ENCODE peak calls at places on chromosomes 11 and 22, in eight cellular contexts. S is cardiac muscle cell, J is transverse colon, N is NB4, W is kidney, F is MM.1S, P is endothelial cell of umbilical vein, X is neuronal stem cell. U is an unnamed sample.

GRCh38 chr11:18493310-18493709 is 33.4 kb downstream of the TSG101 start:
- DNase-seq in X (no peak), J (no peak), W (no peak), P (no peak), S (no peak), N (no peak), F (no peak), U (no peak)

GRCh38 chr11:128365044-128365443 is 222.3 kb downstream of the ETS1 start:
- DNase-seq in J (no peak), S (peak; percentile 84), F (peak; percentile 29), P (peak; percentile 55), X (peak; percentile 32), W (no peak), N (peak; percentile 63), U (no peak)

GRCh38 chr11:27370374-27370773 is 7.4 kb upstream of the CCDC34 start:
- DNase-seq in X (no peak), W (no peak), S (no peak), N (no peak), J (no peak), F (no peak), P (no peak), U (no peak)

GRCh38 chr11:75399344-75400109 is at the start of gene RPS3:
- DNase-seq in F (peak; percentile 91), X (peak; percentile 89), W (peak; percentile 96), P (peak; percentile 95), J (peak; percentile 94), N (peak; percentile 96), S (peak; percentile 94), U (peak; percentile 93)

GRCh38 chr11:78331711-78332110 is 85.9 kb downstream of the GAB2 start:
- DNase-seq in X (no peak), F (no peak), N (no peak), J (no peak), W (no peak), P (no peak), S (no peak), U (no peak)

GRCh38 chr11:84384637-84385227 is 1098.6 kb upstream of the CCDC90B start:
- DNase-seq in X (peak; percentile 39), J (peak; percentile 18), S (peak; percentile 66), F (peak; percentile 45), W (no peak), P (peak; percentile 44), N (peak; percentile 56), U (no peak)

GRCh38 chr22:34696557-34696956 is 369.4 kb upstream of the ISX start:
- DNase-seq in P (no peak), N (peak; percentile 37), J (no peak), X (peak; percentile 56), S (no peak), F (no peak), W (no peak), U (no peak)

GRCh38 chr11:70661763-70662501 is 263.6 kb downstream of the CTTN start:
- DNase-seq in S (peak; percentile 22), N (no peak), P (no peak), J (no peak), W (no peak), F (no peak), X (peak; percentile 43), U (no peak)

GRCh38 chr22:48369789-48370507 is 1457.7 kb downstream of the BRD1 start:
- DNase-seq in S (no peak), W (no peak), J (peak; percentile 20), F (no peak), P (no peak), X (no peak), N (no peak), U (no peak)

GRCh38 chr22:16586991-16587390 is 5.6 kb downstream of the CCT8L2 start:
- DNase-seq in S (no peak), W (no peak), N (no peak), P (no peak), J (no peak), X (no peak), F (no peak), U (no peak)

GRCh38 chr11:33696411-33696810 is 4.2 kb downstream of the C11orf91 start:
- DNase-seq in F (no peak), J (no peak), P (no peak), W (no peak), S (no peak), N (no peak), X (no peak), U (no peak)

GRCh38 chr22:41822289-41823057 is 10.4 kb upstream of the SREBF2 start:
- DNase-seq in S (peak; percentile 63), F (peak; percentile 60), P (peak; percentile 65), X (no peak), J (no peak), W (no peak), N (peak; percentile 66), U (no peak)

GRCh38 chr22:35476341-35476740 is 64.3 kb upstream of the RASD2 start:
- DNase-seq in F (no peak), W (no peak), N (no peak), X (no peak), J (no peak), S (no peak), P (no peak), U (no peak)

GRCh38 chr11:62489204-62489603 is 57.4 kb downstream of the AHNAK start:
- DNase-seq in P (no peak), J (no peak), F (no peak), X (no peak), N (no peak), S (no peak), W (no peak), U (no peak)

GRCh38 chr22:46619830-46620501 is at the start of gene GRAMD4:
- DNase-seq in W (no peak), N (peak; percentile 58), P (no peak), S (peak; percentile 57), F (no peak), J (no peak), X (no peak), U (peak; percentile 57)

GRCh38 chr11:67024966-67025365 is 2.0 kb downstream of the SYT12 start:
- DNase-seq in N (peak; percentile 64), W (no peak), P (no peak), J (no peak), S (no peak), X (no peak), F (no peak), U (no peak)

GRCh38 chr11:83249972-83250593 is 36.1 kb downstream of the CCDC90B start:
- DNase-seq in W (no peak), J (no peak), S (peak; percentile 69), N (peak; percentile 61), P (peak; percentile 46), F (peak; percentile 54), X (no peak), U (no peak)

GRCh38 chr22:46038516-46039430 is 61.8 kb upstream of the WNT7B start:
- DNase-seq in N (no peak), J (no peak), W (peak; percentile 68), S (no peak), P (no peak), F (no peak), X (no peak), U (peak; percentile 24)

GRCh38 chr11:11390068-11390775 is 37.2 kb upstream of the CSNK2A3 start:
- DNase-seq in X (no peak), N (no peak), F (no peak), W (no peak), P (no peak), S (no peak), J (no peak), U (no peak)

GRCh38 chr22:25780673-25781072 is 38.7 kb downstream of the MYO18B start:
- DNase-seq in P (no peak), F (no peak), N (no peak), S (peak; percentile 53), J (no peak), W (no peak), X (no peak), U (no peak)

GRCh38 chr22:30332551-30332950 is 5.8 kb upstream of the TBC1D10A start:
- DNase-seq in J (no peak), N (no peak), F (no peak), W (no peak), P (no peak), S (no peak), X (no peak), U (no peak)

DNA sequence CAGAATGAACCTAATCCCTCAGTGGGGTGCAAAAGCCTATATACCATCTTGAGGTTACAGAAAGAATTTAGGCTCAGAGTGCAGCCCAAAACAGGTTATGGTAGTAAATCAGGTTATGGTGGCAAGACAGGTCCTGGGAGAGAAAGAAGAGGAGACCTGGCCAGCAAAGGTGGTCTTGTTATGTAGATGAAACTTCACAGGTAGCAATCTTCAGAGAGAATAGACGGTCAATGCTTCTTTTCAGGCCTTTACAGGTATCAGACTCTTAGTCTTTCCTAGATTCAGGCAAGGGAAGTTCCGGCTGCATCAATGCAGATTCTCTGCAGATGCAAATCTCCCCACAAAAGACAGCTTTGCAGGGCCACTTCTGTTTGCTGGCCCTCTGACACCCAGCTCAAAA is 45.8 kb upstream of the SORL1 start:
- DNase-seq in W (no peak), X (no peak), S (no peak), P (no peak), F (no peak), N (no peak), J (no peak), U (no peak)
- H3K4me3 ChIP-seq in W (no peak overlapping the region), X (no peak overlapping the region), S (no peak overlapping the region), P (no peak overlapping the region), F (no peak overlapping the region), N (no peak overlapping the region), J (no peak overlapping the region), U (no peak overlapping the region)

DNA sequence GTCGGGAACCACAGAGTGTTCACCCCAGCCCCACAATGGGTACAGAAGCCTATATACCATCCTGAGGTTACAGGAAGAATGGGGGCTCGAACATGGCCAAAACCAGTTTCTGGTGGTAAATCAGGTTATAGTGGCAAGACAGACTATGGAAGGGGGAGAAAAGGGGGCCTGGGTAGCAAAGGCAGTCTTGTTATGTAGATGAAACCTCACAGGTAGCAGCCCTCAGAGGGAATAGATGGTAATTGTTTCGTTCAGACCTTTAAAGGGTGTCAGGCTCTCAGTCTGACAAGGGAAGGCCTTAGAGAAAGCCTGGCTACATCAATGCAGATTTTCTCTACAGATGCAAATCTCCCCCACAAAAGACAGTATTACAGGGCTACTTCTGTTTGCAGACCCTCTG is 3.4 kb downstream of the CAPN1 start:
- DNase-seq in F (no peak), X (no peak), W (peak; percentile 16), P (no peak), S (no peak), J (no peak), N (no peak), U (no peak)
- H3K4me3 ChIP-seq in F (no peak overlapping the region), X (no peak overlapping the region), W (no peak overlapping the region), P (no peak overlapping the region), S (no peak overlapping the region), J (no peak overlapping the region), N (no peak overlapping the region), U (no peak overlapping the region)

DNA sequence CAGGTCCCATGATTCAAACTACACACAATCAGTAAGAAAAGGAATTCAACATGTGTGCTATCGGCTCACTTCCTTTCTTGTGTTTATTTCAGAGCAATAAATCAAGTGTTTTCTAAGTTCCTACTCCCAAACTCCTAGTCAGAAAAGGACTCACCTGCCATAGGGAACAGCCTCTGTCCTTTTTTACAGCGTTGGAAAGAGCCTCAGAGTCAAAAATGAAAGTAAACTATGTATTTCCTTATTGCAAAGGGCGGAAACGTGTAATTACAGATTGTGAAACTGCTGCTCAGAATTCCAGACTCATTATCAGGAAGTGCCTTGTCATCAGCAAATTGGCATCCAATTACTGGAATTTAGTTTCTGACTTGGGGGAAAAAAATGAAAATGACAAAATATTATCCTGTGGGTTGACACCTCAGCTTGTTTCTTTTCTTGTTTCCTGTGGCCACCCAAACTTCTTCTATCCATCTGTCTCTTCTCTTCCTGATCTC is at the start of gene CASP4:
- DNase-seq in X (no peak), F (peak; percentile 57), P (peak; percentile 93), N (peak; percentile 72), W (no peak), S (peak; percentile 87), J (peak; percentile 16), U (no peak)
- H3K4me3 ChIP-seq in X (no peak within 1 kb of the TSS), F (peak within 1 kb of the TSS; percentile 74), P (peak within 1 kb of the TSS; percentile 91), N (peak within 1 kb of the TSS; percentile 93), W (peak within 1 kb of the TSS; percentile 93), S (no peak within 1 kb of the TSS), J (peak within 1 kb of the TSS; percentile 38), U (peak within 1 kb of the TSS; percentile 28)

GRCh38 chr11:133530501-133530835 is 1.8 kb downstream of the OPCML start:
- DNase-seq in J (no peak), X (no peak), P (no peak), F (no peak), W (no peak), N (no peak), S (no peak), U (no peak)
- H3K4me3 ChIP-seq in J (no peak overlapping the region), X (no peak overlapping the region), P (no peak overlapping the region), F (no peak overlapping the region), W (no peak overlapping the region), N (no peak overlapping the region), S (no peak overlapping the region), U (no peak overlapping the region)